ENCODE peak calls at places on chromosomes 5 and 9, in ten cellular contexts. X is WERI-Rb-1, S is OCI-LY7, E is astrocyte of the spinal cord, J is left ventricle myocardium inferior, V is lower lobe of right lung, M is kidney epithelial cell, A is MM.1S, C is heart right ventricle, R is neural crest cell. T is an unnamed sample.

GRCh38 chr5:67050125-67050524 is 146.5 kb downstream of the CD180 start:
- DNase-seq in X (no peak), S (no peak), E (no peak), J (no peak), V (no peak), M (no peak), A (peak), C (no peak), R (no peak), T (no peak)

GRCh38 chr5:76358-77169 is 15.4 kb upstream of the PLEKHG4B start:
- DNase-seq in X (no peak), S (no peak), E (no peak), J (no peak), V (no peak), M (no peak), A (no peak), C (no peak), R (no peak), T (no peak)

GRCh38 chr5:179300834-179301233 is 44.4 kb downstream of the ADAMTS2 start:
- DNase-seq in X (no peak), S (no peak), E (no peak), J (peak), V (no peak), M (no peak), A (no peak), C (peak), R (no peak), T (no peak)

GRCh38 chr5:37837101-37838032 is 2.5 kb downstream of the GDNF start:
- DNase-seq in X (peak), S (peak), E (peak), J (peak), V (peak), M (no peak), A (peak), C (peak), R (peak), T (peak)

GRCh38 chr5:10034008-10034407 is 215.7 kb downstream of the ATPSCKMT start:
- DNase-seq in X (peak), S (no peak), E (no peak), J (peak), V (no peak), M (no peak), A (no peak), C (peak), R (no peak), T (no peak)

GRCh38 chr9:109506097-109506712 is 8.1 kb upstream of the PTPN3 start:
- DNase-seq in X (no peak), S (no peak), E (no peak), J (no peak), V (no peak), M (no peak), A (peak), C (no peak), R (no peak), T (no peak)

GRCh38 chr5:137453476-137454080 is 45.5 kb downstream of the SPOCK1 start:
- DNase-seq in X (no peak), S (peak), E (peak), J (no peak), V (no peak), M (peak), A (peak), C (no peak), R (peak), T (no peak)

GRCh38 chr5:91486638-91487037 is 103.5 kb upstream of the ARRDC3 start:
- DNase-seq in X (no peak), S (no peak), E (peak), J (no peak), V (no peak), M (no peak), A (no peak), C (no peak), R (no peak), T (no peak)

GRCh38 chr5:127820910-127821553 is 117.8 kb downstream of the CCDC192 start:
- DNase-seq in X (no peak), S (no peak), E (peak), J (no peak), V (no peak), M (peak), A (no peak), C (no peak), R (no peak), T (no peak)

GRCh38 chr5:1130218-1130946 is 18.5 kb upstream of the SLC12A7 start:
- DNase-seq in X (no peak), S (peak), E (no peak), J (no peak), V (no peak), M (no peak), A (peak), C (no peak), R (no peak), T (no peak)

GRCh38 chr5:43631182-43631910 is 28.4 kb downstream of the NNT start:
- DNase-seq in X (peak), S (peak), E (peak), J (peak), V (no peak), M (peak), A (peak), C (peak), R (peak), T (peak)

GRCh38 chr5:123223906-123224305 is 134.9 kb downstream of the PRDM6 start:
- DNase-seq in X (no peak), S (no peak), E (no peak), J (no peak), V (no peak), M (no peak), A (no peak), C (no peak), R (no peak), T (no peak)

DNA sequence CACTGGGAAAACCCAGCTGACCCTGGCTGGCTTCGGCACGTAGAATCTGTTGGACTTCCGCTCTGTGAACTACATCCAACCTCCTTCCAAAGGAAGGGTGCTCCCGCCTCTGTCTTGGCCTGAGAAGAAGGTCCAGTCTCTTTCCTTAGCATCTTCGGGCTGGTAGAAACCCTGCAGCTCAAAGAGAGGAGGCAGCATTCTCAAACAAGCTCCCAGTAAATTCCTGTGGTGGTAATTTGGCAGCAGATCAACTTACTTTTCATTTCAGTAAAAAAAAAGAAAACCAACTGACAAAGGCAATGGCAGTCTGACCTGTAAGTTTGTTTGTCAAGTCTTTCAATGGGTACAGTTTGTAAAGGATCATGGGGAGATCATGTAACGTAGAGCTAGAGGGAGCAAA is 176.7 kb downstream of the MED10 start:
- DNase-seq in X (no peak), S (no peak), E (peak), J (no peak), V (no peak), M (no peak), A (no peak), C (no peak), R (no peak), T (no peak)
- TF ChIP-seq CTCF in X (no peak), S (no peak), E (peak), J (no peak), V (no peak), M (no peak), A (no peak), C (no peak), R (no peak), T (no peak)

GRCh38 chr9:86945868-86946711 is 1.2 kb downstream of the GAS1 start:
- DNase-seq in X (peak), S (peak), E (peak), J (peak), V (peak), M (no peak), A (peak), C (peak), R (peak), T (peak)
- TF ChIP-seq CTCF in X (no peak), S (no peak), E (peak), J (no peak), V (no peak), M (no peak), A (peak), C (no peak), R (peak), T (no peak)

GRCh38 chr5:172895549-172895948 is 61.5 kb downstream of the ERGIC1 start:
- DNase-seq in X (no peak), S (no peak), E (no peak), J (no peak), V (no peak), M (no peak), A (no peak), C (no peak), R (no peak), T (no peak)

GRCh38 chr5:172896465-172896864 is 62.4 kb downstream of the ERGIC1 start:
- DNase-seq in X (no peak), S (no peak), E (no peak), J (no peak), V (no peak), M (no peak), A (no peak), C (no peak), R (no peak), T (no peak)

GRCh38 chr5:172898513-172899369 is 60.5 kb upstream of the RPL26L1 start:
- DNase-seq in X (no peak), S (no peak), E (no peak), J (no peak), V (no peak), M (no peak), A (no peak), C (no peak), R (no peak), T (no peak)

GRCh38 chr5:172899436-172899835 is 59.8 kb upstream of the RPL26L1 start:
- DNase-seq in X (no peak), S (no peak), E (no peak), J (no peak), V (no peak), M (no peak), A (no peak), C (no peak), R (no peak), T (no peak)

GRCh38 chr5:172897691-172898512 is 61.3 kb upstream of the RPL26L1 start:
- DNase-seq in X (peak), S (no peak), E (peak), J (no peak), V (no peak), M (peak), A (no peak), C (no peak), R (no peak), T (no peak)
- TF ChIP-seq CTCF in X (no peak), S (no peak), E (peak), J (no peak), V (no peak), M (peak), A (no peak), C (no peak), R (no peak), T (no peak)

GRCh38 chr9:131082774-131083512 is 13.4 kb upstream of the AIF1L start:
- DNase-seq in X (no peak), S (no peak), E (no peak), J (no peak), V (no peak), M (no peak), A (no peak), C (no peak), R (no peak), T (no peak)
- TF ChIP-seq CTCF in X (no peak), S (no peak), E (no peak), J (no peak), V (no peak), M (peak), A (no peak), C (no peak), R (no peak), T (no peak)

T was measured in GM20000.